ENCODE peak calls at places on chromosomes 7 and 10, in seven cellular contexts. One of them, this sample, is unnamed.

GRCh38 chr7:42831051-42831952 is 80.6 kb downstream of the C7orf25 start:
- DNase-seq in lung: no peak
- DNase-seq in HCT116: peak; percentile 7
- DNase-seq in CD4-positive, alpha-beta memory T cell: no peak
- DNase-seq in GM23248: peak; percentile 67
- DNase-seq in HAP-1: peak; percentile 27
- DNase-seq in A549: peak; percentile 30
- DNase-seq in this sample: no peak

GRCh38 chr7:74084722-74085578 is 1.3 kb downstream of the LIMK1 start:
- DNase-seq in lung: no peak
- DNase-seq in HCT116: no peak
- DNase-seq in CD4-positive, alpha-beta memory T cell: no peak
- DNase-seq in GM23248: no peak
- DNase-seq in HAP-1: no peak
- DNase-seq in A549: no peak
- DNase-seq in this sample: no peak

GRCh38 chr7:2211259-2211575 is 21.5 kb downstream of the MAD1L1 start:
- DNase-seq in lung: no peak
- DNase-seq in HCT116: no peak
- DNase-seq in CD4-positive, alpha-beta memory T cell: no peak
- DNase-seq in GM23248: no peak
- DNase-seq in HAP-1: no peak
- DNase-seq in A549: no peak
- DNase-seq in this sample: no peak

GRCh38 chr7:101915000-101915399 is 97.6 kb downstream of the CUX1 start:
- DNase-seq in lung: no peak
- DNase-seq in HCT116: no peak
- DNase-seq in CD4-positive, alpha-beta memory T cell: no peak
- DNase-seq in GM23248: no peak
- DNase-seq in HAP-1: no peak
- DNase-seq in A549: no peak
- DNase-seq in this sample: no peak

GRCh38 chr10:73744690-73744994 is 470 bp downstream of the SEC24C start:
- DNase-seq in lung: peak; percentile 61
- DNase-seq in HCT116: no peak
- DNase-seq in CD4-positive, alpha-beta memory T cell: no peak
- DNase-seq in GM23248: peak; percentile 91
- DNase-seq in HAP-1: peak; percentile 81
- DNase-seq in A549: peak; percentile 55
- DNase-seq in this sample: peak; percentile 30

GRCh38 chr10:77633376-77633775 is 4.2 kb downstream of the KCNMA1 start:
- DNase-seq in lung: no peak
- DNase-seq in HCT116: no peak
- DNase-seq in CD4-positive, alpha-beta memory T cell: no peak
- DNase-seq in GM23248: no peak
- DNase-seq in HAP-1: no peak
- DNase-seq in A549: no peak
- DNase-seq in this sample: no peak

GRCh38 chr7:108000875-108001758 is 1.8 kb downstream of the LAMB1 start:
- DNase-seq in lung: no peak
- DNase-seq in HCT116: no peak
- DNase-seq in CD4-positive, alpha-beta memory T cell: no peak
- DNase-seq in GM23248: peak; percentile 63
- DNase-seq in HAP-1: peak; percentile 59
- DNase-seq in A549: peak; percentile 83
- DNase-seq in this sample: no peak

GRCh38 chr7:63931985-63932577 is 66.6 kb upstream of the ZNF722 start:
- DNase-seq in lung: no peak
- DNase-seq in HCT116: no peak
- DNase-seq in CD4-positive, alpha-beta memory T cell: no peak
- DNase-seq in GM23248: no peak
- DNase-seq in HAP-1: no peak
- DNase-seq in A549: no peak
- DNase-seq in this sample: no peak

GRCh38 chr7:115289966-115290365 is 368.1 kb downstream of the MDFIC start:
- DNase-seq in lung: no peak
- DNase-seq in HCT116: no peak
- DNase-seq in CD4-positive, alpha-beta memory T cell: no peak
- DNase-seq in GM23248: peak; percentile 72
- DNase-seq in HAP-1: no peak
- DNase-seq in A549: no peak
- DNase-seq in this sample: no peak

GRCh38 chr10:125823663-125824251 is 411 bp downstream of the BCCIP start:
- DNase-seq in lung: no peak
- DNase-seq in HCT116: no peak
- DNase-seq in CD4-positive, alpha-beta memory T cell: no peak
- DNase-seq in GM23248: peak; percentile 56
- DNase-seq in HAP-1: peak; percentile 23
- DNase-seq in A549: no peak
- DNase-seq in this sample: peak; percentile 20

GRCh38 chr10:85284778-85285397 is 956.5 kb downstream of the CCSER2 start:
- DNase-seq in lung: no peak
- DNase-seq in HCT116: no peak
- DNase-seq in CD4-positive, alpha-beta memory T cell: no peak
- DNase-seq in GM23248: no peak
- DNase-seq in HAP-1: no peak
- DNase-seq in A549: no peak
- DNase-seq in this sample: no peak

GRCh38 chr10:27153855-27154198 is 357 bp downstream of the YME1L1 start:
- DNase-seq in lung: no peak
- DNase-seq in HCT116: no peak
- DNase-seq in CD4-positive, alpha-beta memory T cell: no peak
- DNase-seq in GM23248: peak; percentile 69
- DNase-seq in HAP-1: no peak
- DNase-seq in A549: peak; percentile 15
- DNase-seq in this sample: no peak

DNA sequence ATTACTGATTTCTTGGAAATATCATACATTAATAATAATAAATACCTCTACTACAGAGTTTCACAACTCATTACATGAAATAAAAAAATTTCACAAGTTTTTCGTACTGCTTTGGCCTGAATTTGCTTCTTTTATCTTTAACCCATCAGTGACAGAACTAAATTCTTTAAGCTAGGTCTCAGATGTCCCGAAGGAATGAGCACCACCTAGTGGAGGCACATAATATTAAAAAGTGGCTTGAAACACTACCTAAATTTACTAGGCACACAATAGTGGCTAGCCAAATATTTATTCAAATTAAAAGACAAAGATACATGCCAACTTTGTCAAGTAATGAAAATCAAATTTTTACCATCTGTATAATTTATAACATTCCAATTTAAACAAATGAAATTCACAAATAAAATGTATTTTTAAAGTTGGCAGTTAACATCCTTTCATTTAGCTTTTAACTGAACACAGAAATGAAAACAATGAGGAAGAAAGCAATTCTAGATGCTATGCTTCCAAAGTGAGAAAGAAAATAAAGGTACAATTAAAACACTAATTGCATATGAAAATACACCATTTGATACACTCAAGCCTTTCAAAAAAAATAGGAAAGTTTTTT is 123.3 kb downstream of the MPP7 start:
- DNase-seq in lung: no peak
- DNase-seq in HCT116: peak; percentile 69
- DNase-seq in CD4-positive, alpha-beta memory T cell: peak; percentile 63
- DNase-seq in GM23248: peak; percentile 66
- DNase-seq in HAP-1: peak; percentile 53
- DNase-seq in A549: peak; percentile 52
- DNase-seq in this sample: peak; percentile 53
- H3K4me3 ChIP-seq in lung: no peak overlapping the region
- H3K4me3 ChIP-seq in HCT116: no peak overlapping the region
- H3K4me3 ChIP-seq in CD4-positive, alpha-beta memory T cell: no peak overlapping the region
- H3K4me3 ChIP-seq in GM23248: no peak overlapping the region
- H3K4me3 ChIP-seq in HAP-1: no peak overlapping the region
- H3K4me3 ChIP-seq in A549: no peak overlapping the region
- H3K4me3 ChIP-seq in this sample: peak overlapping the region; percentile 84

DNA sequence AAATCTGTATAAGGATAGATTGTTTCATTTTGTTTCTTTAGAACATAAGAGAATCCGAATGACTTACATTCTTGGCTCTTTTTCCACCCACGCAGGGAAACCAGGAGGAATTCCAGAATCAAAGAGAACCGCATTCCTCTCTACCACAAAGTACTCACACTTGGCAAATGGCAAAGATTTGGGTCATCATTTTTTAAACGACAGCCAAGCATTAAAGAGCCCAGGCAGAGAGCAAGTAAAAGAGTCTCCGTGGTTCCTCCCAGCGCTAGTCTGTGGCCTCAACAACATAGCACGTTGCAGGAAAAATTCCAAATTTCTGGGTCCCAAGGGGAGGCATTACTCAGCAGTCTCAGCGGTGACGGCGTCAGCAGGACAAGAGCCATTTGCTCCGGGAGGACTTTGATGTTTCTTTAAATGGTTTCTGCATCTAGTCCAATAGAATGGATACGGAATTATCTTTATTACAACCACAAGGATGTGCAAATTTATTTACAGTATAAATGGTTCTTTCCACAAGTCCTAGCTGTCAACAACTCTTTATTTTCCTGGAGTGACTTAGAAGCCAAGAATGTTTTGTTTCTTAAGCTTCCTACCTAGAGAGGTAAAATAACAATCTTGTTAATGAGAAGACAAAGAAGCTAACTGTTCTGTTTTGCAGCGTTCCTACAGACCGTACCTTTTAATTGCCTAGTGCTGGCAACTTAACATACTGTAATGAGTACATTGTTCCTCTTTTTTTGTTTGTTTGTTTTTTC is 232.5 kb downstream of the SKIDA1 start:
- DNase-seq in lung: peak; percentile 74
- DNase-seq in HCT116: peak; percentile 95
- DNase-seq in CD4-positive, alpha-beta memory T cell: no peak
- DNase-seq in GM23248: peak; percentile 97
- DNase-seq in HAP-1: peak; percentile 81
- DNase-seq in A549: peak; percentile 98
- DNase-seq in this sample: no peak
- H3K4me3 ChIP-seq in lung: no peak overlapping the region
- H3K4me3 ChIP-seq in HCT116: peak overlapping the region; percentile 9
- H3K4me3 ChIP-seq in CD4-positive, alpha-beta memory T cell: no peak overlapping the region
- H3K4me3 ChIP-seq in GM23248: peak overlapping the region; percentile 68
- H3K4me3 ChIP-seq in HAP-1: peak overlapping the region; percentile 0
- H3K4me3 ChIP-seq in A549: peak overlapping the region; percentile 44
- H3K4me3 ChIP-seq in this sample: no peak overlapping the region

GRCh38 chr7:522938-523289 is 3.3 kb upstream of the PDGFA start:
- DNase-seq in lung: no peak
- DNase-seq in HCT116: no peak
- DNase-seq in CD4-positive, alpha-beta memory T cell: no peak
- DNase-seq in GM23248: no peak
- DNase-seq in HAP-1: no peak
- DNase-seq in A549: no peak
- DNase-seq in this sample: no peak

GRCh38 chr7:519974-520458 is 370 bp upstream of the PDGFA start:
- DNase-seq in lung: no peak
- DNase-seq in HCT116: no peak
- DNase-seq in CD4-positive, alpha-beta memory T cell: no peak
- DNase-seq in GM23248: peak; percentile 83
- DNase-seq in HAP-1: peak; percentile 49
- DNase-seq in A549: peak; percentile 78
- DNase-seq in this sample: peak; percentile 11

GRCh38 chr7:520503-521161 is 986 bp upstream of the PDGFA start:
- DNase-seq in lung: no peak
- DNase-seq in HCT116: no peak
- DNase-seq in CD4-positive, alpha-beta memory T cell: no peak
- DNase-seq in GM23248: peak; percentile 56
- DNase-seq in HAP-1: no peak
- DNase-seq in A549: no peak
- DNase-seq in this sample: no peak

GRCh38 chr7:522071-522937 is 2.7 kb upstream of the PDGFA start:
- DNase-seq in lung: no peak
- DNase-seq in HCT116: no peak
- DNase-seq in CD4-positive, alpha-beta memory T cell: peak; percentile 27
- DNase-seq in GM23248: peak; percentile 60
- DNase-seq in HAP-1: peak; percentile 45
- DNase-seq in A549: no peak
- DNase-seq in this sample: no peak

DNA sequence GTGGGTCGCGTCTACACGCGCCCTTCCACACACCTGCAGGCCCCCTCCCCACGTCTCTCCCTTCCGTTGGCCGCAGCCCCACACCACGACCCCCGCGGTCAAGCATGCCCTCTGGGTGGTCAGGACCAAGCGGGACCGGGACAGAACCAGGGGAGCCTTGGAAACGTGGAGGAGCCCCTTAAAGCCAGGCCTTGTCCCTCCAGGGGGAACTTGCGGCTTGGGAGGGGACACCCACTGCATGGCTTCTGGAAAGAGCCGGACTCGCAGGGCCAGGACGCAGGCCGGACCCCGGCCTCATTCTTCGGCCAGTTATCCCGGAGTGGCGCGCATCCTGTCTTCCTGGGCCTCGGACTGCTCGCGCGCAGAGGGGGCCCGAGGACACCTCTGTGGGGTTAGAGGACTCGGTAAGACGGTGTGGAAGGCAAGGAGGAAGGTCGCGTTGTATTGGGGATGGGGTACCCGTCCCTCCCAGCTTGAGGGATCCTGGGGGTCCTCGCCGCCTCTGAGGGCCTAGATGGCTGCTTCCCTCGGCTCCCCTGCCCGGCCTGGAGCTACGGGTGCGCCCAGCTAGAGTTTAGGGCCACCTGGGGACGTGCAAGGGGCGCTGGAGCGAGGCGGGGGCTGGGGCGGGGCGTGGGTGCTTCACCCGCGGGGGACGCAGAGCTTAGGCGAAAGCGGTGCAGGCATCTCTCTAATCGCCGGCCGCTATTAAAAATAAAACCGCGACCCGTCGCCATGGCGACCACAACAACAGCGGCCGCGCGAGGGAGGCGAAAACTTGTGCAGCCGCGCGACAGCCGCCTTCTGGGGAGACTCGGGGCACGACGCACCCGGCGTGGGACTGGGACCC is 1.8 kb upstream of the PDGFA start:
- DNase-seq in lung: no peak
- DNase-seq in HCT116: no peak
- DNase-seq in CD4-positive, alpha-beta memory T cell: no peak
- DNase-seq in GM23248: peak; percentile 67
- DNase-seq in HAP-1: peak; percentile 75
- DNase-seq in A549: peak; percentile 55
- DNase-seq in this sample: no peak
- H3K4me3 ChIP-seq in lung: peak overlapping the region; percentile 32
- H3K4me3 ChIP-seq in HCT116: peak overlapping the region; percentile 42
- H3K4me3 ChIP-seq in CD4-positive, alpha-beta memory T cell: no peak overlapping the region
- H3K4me3 ChIP-seq in GM23248: peak overlapping the region; percentile 53
- H3K4me3 ChIP-seq in HAP-1: no peak overlapping the region
- H3K4me3 ChIP-seq in A549: peak overlapping the region; percentile 42
- H3K4me3 ChIP-seq in this sample: no peak overlapping the region

GRCh38 chr10:99658622-99659030 is 683 bp upstream of the ENTPD7 start:
- DNase-seq in lung: peak; percentile 60
- DNase-seq in HCT116: peak; percentile 12
- DNase-seq in CD4-positive, alpha-beta memory T cell: no peak
- DNase-seq in GM23248: peak; percentile 83
- DNase-seq in HAP-1: peak; percentile 22
- DNase-seq in A549: peak; percentile 50
- DNase-seq in this sample: peak; percentile 5

GRCh38 chr10:99659031-99659867 is at the start of gene ENTPD7:
- DNase-seq in lung: peak; percentile 96
- DNase-seq in HCT116: peak; percentile 95
- DNase-seq in CD4-positive, alpha-beta memory T cell: peak; percentile 85
- DNase-seq in GM23248: peak; percentile 100
- DNase-seq in HAP-1: peak; percentile 96
- DNase-seq in A549: peak; percentile 95
- DNase-seq in this sample: peak; percentile 87

GRCh38 chr10:99659868-99660366 is 608 bp downstream of the ENTPD7 start:
- DNase-seq in lung: no peak
- DNase-seq in HCT116: no peak
- DNase-seq in CD4-positive, alpha-beta memory T cell: no peak
- DNase-seq in GM23248: peak; percentile 47
- DNase-seq in HAP-1: no peak
- DNase-seq in A549: no peak
- DNase-seq in this sample: no peak

GRCh38 chr10:99661370-99661749 is 2.1 kb downstream of the ENTPD7 start:
- DNase-seq in lung: no peak
- DNase-seq in HCT116: no peak
- DNase-seq in CD4-positive, alpha-beta memory T cell: no peak
- DNase-seq in GM23248: peak; percentile 97
- DNase-seq in HAP-1: no peak
- DNase-seq in A549: peak; percentile 44
- DNase-seq in this sample: no peak

GRCh38 chr10:99660662-99661369 is 1.5 kb downstream of the ENTPD7 start:
- DNase-seq in lung: no peak
- DNase-seq in HCT116: no peak
- DNase-seq in CD4-positive, alpha-beta memory T cell: no peak
- DNase-seq in GM23248: no peak
- DNase-seq in HAP-1: no peak
- DNase-seq in A549: no peak
- DNase-seq in this sample: no peak
- H3K4me3 ChIP-seq in lung: no peak overlapping the region
- H3K4me3 ChIP-seq in HCT116: no peak overlapping the region
- H3K4me3 ChIP-seq in CD4-positive, alpha-beta memory T cell: no peak overlapping the region
- H3K4me3 ChIP-seq in GM23248: peak overlapping the region; percentile 92
- H3K4me3 ChIP-seq in HAP-1: peak overlapping the region; percentile 91
- H3K4me3 ChIP-seq in A549: peak overlapping the region; percentile 11
- H3K4me3 ChIP-seq in this sample: no peak overlapping the region

This sample was measured in CD4-positive, CD25-positive, alpha-beta regulatory T cell.